ENCODE peak calls at places on chromosome 2, in eight cellular contexts. H, R, T, K, B, C, W and Y are unnamed samples.

GRCh38 chr2:165015052-165015642 is 59.8 kb upstream of the SLC38A11 start:
- DNase-seq in H (no peak), R (peak; percentile 23), T (peak; percentile 13), K (peak; percentile 72), B (peak; percentile 74), C (peak; percentile 80), W (peak; percentile 65), Y (no peak)

GRCh38 chr2:128642316-128642715 is 323.6 kb upstream of the HS6ST1 start:
- DNase-seq in H (no peak), R (no peak), T (no peak), K (no peak), B (no peak), C (peak; percentile 51), W (no peak), Y (no peak)

GRCh38 chr2:234146087-234146826 is 95.8 kb downstream of the SPP2 start:
- DNase-seq in H (no peak), R (no peak), T (no peak), K (no peak), B (no peak), C (no peak), W (no peak), Y (no peak)

GRCh38 chr2:95320986-95321767 is 24.0 kb downstream of the KCNIP3 start:
- DNase-seq in H (no peak), R (no peak), T (no peak), K (no peak), B (no peak), C (no peak), W (no peak), Y (no peak)

GRCh38 chr2:37711308-37711731 is 39.9 kb upstream of the CDC42EP3 start:
- DNase-seq in H (peak; percentile 7), R (peak; percentile 34), T (no peak), K (no peak), B (peak; percentile 83), C (peak; percentile 76), W (no peak), Y (peak; percentile 52)

GRCh38 chr2:158414538-158414937 is 42.0 kb downstream of the CCDC148 start:
- DNase-seq in H (no peak), R (no peak), T (no peak), K (no peak), B (no peak), C (no peak), W (no peak), Y (no peak)

GRCh38 chr2:28338046-28338753 is 54.5 kb upstream of the FOSL2 start:
- DNase-seq in H (no peak), R (no peak), T (no peak), K (no peak), B (peak; percentile 92), C (peak; percentile 77), W (no peak), Y (no peak)

GRCh38 chr2:120988741-120989555 is 253.3 kb downstream of the GLI2 start:
- DNase-seq in H (no peak), R (no peak), T (no peak), K (no peak), B (no peak), C (peak; percentile 62), W (no peak), Y (no peak)

GRCh38 chr2:112627060-112628040 is 18.4 kb upstream of the SLC20A1 start:
- DNase-seq in H (no peak), R (no peak), T (no peak), K (no peak), B (no peak), C (no peak), W (no peak), Y (peak; percentile 88)

GRCh38 chr2:237644059-237644703 is 16.8 kb downstream of the LRRFIP1 start:
- DNase-seq in H (no peak), R (no peak), T (no peak), K (no peak), B (no peak), C (no peak), W (no peak), Y (no peak)

GRCh38 chr2:16645088-16645487 is 20.5 kb downstream of the CYRIA start:
- DNase-seq in H (no peak), R (no peak), T (no peak), K (no peak), B (no peak), C (no peak), W (no peak), Y (no peak)

GRCh38 chr2:13020469-13020868 is 303.7 kb downstream of the TRIB2 start:
- DNase-seq in H (no peak), R (no peak), T (no peak), K (no peak), B (no peak), C (no peak), W (no peak), Y (no peak)